ENCODE peak calls at places on chromosomes 16 and 17, in four cellular contexts. One of them, this sample, is unnamed. For H3K4me1, the result is how much of the 10 kb centered on the place peaks cover.

GRCh38 chr17:82317394-82318168 is at the start of gene CD7:
- DNase-seq in heart left ventricle: no peak
- DNase-seq in thoracic aorta: no peak
- DNase-seq in A549: no peak
- DNase-seq in this sample: peak

GRCh38 chr17:69105907-69106730 is 35.6 kb downstream of the ABCA6 start:
- DNase-seq in heart left ventricle: no peak
- DNase-seq in thoracic aorta: no peak
- DNase-seq in A549: no peak
- DNase-seq in this sample: no peak

GRCh38 chr17:74307984-74308773 is 17.8 kb upstream of the KIF19 start:
- DNase-seq in heart left ventricle: peak
- DNase-seq in thoracic aorta: no peak
- DNase-seq in A549: no peak
- DNase-seq in this sample: no peak

GRCh38 chr16:22397459-22397858 is 23.0 kb upstream of the CDR2 start:
- DNase-seq in heart left ventricle: no peak
- DNase-seq in thoracic aorta: no peak
- DNase-seq in A549: no peak
- DNase-seq in this sample: no peak

GRCh38 chr16:69405326-69405725 is 19.1 kb upstream of the CYB5B start:
- DNase-seq in heart left ventricle: no peak
- DNase-seq in thoracic aorta: no peak
- DNase-seq in A549: no peak
- DNase-seq in this sample: no peak

GRCh38 chr17:7825206-7825980 is 8.6 kb upstream of the KDM6B start:
- DNase-seq in heart left ventricle: no peak
- DNase-seq in thoracic aorta: no peak
- DNase-seq in A549: peak
- DNase-seq in this sample: no peak

GRCh38 chr16:85663891-85664321 is 24.8 kb downstream of the GINS2 start:
- DNase-seq in heart left ventricle: no peak
- DNase-seq in thoracic aorta: no peak
- DNase-seq in A549: no peak
- DNase-seq in this sample: peak

GRCh38 chr17:72812823-72813222 is 279.7 kb downstream of the SLC39A11 start:
- DNase-seq in heart left ventricle: no peak
- DNase-seq in thoracic aorta: no peak
- DNase-seq in A549: no peak
- DNase-seq in this sample: no peak

GRCh38 chr17:3828151-3828851 is 17.7 kb downstream of the NCBP3 start:
- DNase-seq in heart left ventricle: no peak
- DNase-seq in thoracic aorta: no peak
- DNase-seq in A549: no peak
- DNase-seq in this sample: peak

GRCh38 chr17:66533572-66533971 is 231.2 kb downstream of the PRKCA start:
- DNase-seq in heart left ventricle: no peak
- DNase-seq in thoracic aorta: no peak
- DNase-seq in A549: no peak
- DNase-seq in this sample: no peak

GRCh38 chr16:57533366-57533617 is 3.1 kb downstream of the CCDC102A start:
- DNase-seq in heart left ventricle: no peak
- DNase-seq in thoracic aorta: no peak
- DNase-seq in A549: no peak
- DNase-seq in this sample: no peak
- H3K4me1 ChIP-seq in heart left ventricle: half or more
- H3K4me1 ChIP-seq in thoracic aorta: under half
- H3K4me1 ChIP-seq in A549: half or more
- H3K4me1 ChIP-seq in this sample: under half

GRCh38 chr16:27232061-27232841 is 28.9 kb downstream of the KDM8 start:
- DNase-seq in heart left ventricle: no peak
- DNase-seq in thoracic aorta: no peak
- DNase-seq in A549: no peak
- DNase-seq in this sample: peak
- H3K4me1 ChIP-seq in heart left ventricle: under half
- H3K4me1 ChIP-seq in thoracic aorta: under half
- H3K4me1 ChIP-seq in A549: under half
- H3K4me1 ChIP-seq in this sample: under half

GRCh38 chr16:14072360-14072759 is 1.2 kb downstream of the MRTFB start:
- DNase-seq in heart left ventricle: no peak
- DNase-seq in thoracic aorta: no peak
- DNase-seq in A549: no peak
- DNase-seq in this sample: no peak
- H3K4me1 ChIP-seq in heart left ventricle: under half
- H3K4me1 ChIP-seq in thoracic aorta: under half
- H3K4me1 ChIP-seq in A549: under half
- H3K4me1 ChIP-seq in this sample: under half

DNA sequence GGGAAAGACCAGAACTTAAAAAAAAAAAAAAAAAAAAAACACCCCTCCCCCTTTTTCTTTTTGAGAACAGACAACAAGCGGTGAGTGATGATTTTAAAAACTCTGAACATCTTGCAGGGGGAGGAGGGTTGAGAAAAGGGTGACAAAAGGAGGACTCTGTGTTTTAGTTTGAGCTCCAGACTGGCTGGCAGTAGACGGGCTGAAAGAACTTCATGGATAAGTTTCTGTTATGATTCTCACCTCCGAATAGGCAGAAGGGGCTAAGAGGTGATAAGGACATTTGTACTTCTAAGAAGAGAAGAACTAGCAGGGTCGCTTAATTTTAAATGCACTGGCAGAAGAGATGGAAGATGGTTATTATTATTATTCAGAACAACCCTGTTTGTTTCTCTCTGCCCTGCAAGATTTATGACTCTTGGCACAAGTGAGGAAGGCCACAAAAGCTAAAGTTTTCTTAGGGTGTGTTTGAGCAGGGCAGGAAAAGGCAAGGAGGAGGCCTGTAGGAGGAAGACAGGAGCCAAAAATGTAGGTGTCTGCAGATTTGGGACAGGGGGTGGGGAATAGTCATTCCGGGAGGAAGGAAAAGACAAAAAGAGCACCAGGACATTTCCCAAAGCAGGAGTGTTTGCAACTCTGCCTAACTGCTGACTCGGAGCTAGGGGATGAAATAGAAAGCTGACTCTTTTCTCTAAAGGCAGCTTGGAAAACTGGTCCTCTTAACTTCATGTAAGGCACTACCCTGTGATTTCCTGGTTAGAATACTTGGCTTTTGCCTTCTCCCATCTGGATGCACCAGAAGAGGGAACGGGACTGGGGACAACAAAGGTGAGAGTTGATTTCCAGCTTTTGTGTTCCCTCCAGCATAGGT is 11.9 kb upstream of the HOXB2 start:
- DNase-seq in heart left ventricle: no peak
- DNase-seq in thoracic aorta: no peak
- DNase-seq in A549: no peak
- DNase-seq in this sample: no peak
- H3K4me1 ChIP-seq in heart left ventricle: under half
- H3K4me1 ChIP-seq in thoracic aorta: under half
- H3K4me1 ChIP-seq in A549: under half
- H3K4me1 ChIP-seq in this sample: under half

GRCh38 chr17:70119545-70119944 is 44.5 kb downstream of the KCNJ16 start:
- DNase-seq in heart left ventricle: no peak
- DNase-seq in thoracic aorta: no peak
- DNase-seq in A549: no peak
- DNase-seq in this sample: no peak
- H3K4me1 ChIP-seq in heart left ventricle: under half
- H3K4me1 ChIP-seq in thoracic aorta: under half
- H3K4me1 ChIP-seq in A549: under half
- H3K4me1 ChIP-seq in this sample: under half

GRCh38 chr17:77325826-77326581 is 185.2 kb downstream of the SEC14L1 start:
- DNase-seq in heart left ventricle: peak
- DNase-seq in thoracic aorta: no peak
- DNase-seq in A549: no peak
- DNase-seq in this sample: peak

GRCh38 chr17:77325537-77325825 is 184.7 kb downstream of the SEC14L1 start:
- DNase-seq in heart left ventricle: no peak
- DNase-seq in thoracic aorta: no peak
- DNase-seq in A549: no peak
- DNase-seq in this sample: no peak

GRCh38 chr17:77327566-77328463 is 187.0 kb downstream of the SEC14L1 start:
- DNase-seq in heart left ventricle: peak
- DNase-seq in thoracic aorta: no peak
- DNase-seq in A549: no peak
- DNase-seq in this sample: peak

GRCh38 chr17:77327181-77327565 is 186.4 kb downstream of the SEC14L1 start:
- DNase-seq in heart left ventricle: peak
- DNase-seq in thoracic aorta: no peak
- DNase-seq in A549: no peak
- DNase-seq in this sample: no peak

GRCh38 chr17:77326636-77327035 is 185.9 kb downstream of the SEC14L1 start:
- DNase-seq in heart left ventricle: peak
- DNase-seq in thoracic aorta: no peak
- DNase-seq in A549: no peak
- DNase-seq in this sample: no peak
- H3K4me1 ChIP-seq in heart left ventricle: half or more
- H3K4me1 ChIP-seq in thoracic aorta: under half
- H3K4me1 ChIP-seq in A549: half or more
- H3K4me1 ChIP-seq in this sample: under half

DNA sequence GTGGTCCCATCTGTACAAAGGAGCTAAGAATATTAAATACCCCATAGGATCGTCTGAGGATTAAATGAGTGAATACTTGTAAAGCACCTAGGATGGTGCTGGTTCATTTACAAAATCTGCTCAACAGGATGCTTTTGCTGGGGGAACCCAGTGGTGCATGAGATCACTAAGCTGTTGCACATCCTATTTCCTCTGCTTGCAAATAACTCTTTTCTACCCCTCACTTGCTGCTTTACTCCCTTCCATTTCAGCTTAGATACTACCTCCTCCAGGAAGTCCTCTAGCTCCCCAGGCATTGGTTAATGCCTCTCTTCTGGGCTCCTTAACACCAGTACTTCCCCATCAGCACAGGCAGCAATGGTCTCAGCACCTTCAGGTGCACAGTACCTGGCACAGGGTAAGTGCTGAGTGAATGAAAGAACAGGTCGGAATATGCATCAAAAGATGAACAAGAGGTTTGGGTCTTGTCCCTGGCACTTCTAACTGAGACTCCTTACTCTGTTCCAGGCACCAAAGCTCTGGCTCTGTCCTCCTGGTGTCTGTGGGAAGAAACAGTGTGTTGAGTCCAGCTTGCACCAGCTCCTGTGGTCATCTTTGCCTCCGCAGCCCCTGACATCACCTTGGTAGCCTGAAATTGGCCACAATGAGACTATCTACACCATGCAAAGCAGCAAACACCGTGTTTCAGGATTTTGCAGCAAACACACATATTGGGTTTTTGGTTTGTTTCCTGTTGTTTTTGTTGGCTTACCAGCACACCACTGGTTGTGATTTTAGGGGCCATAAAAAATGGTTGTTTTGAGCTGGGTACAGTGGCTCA is 24.1 kb upstream of the IL21R start:
- DNase-seq in heart left ventricle: peak
- DNase-seq in thoracic aorta: no peak
- DNase-seq in A549: no peak
- DNase-seq in this sample: no peak
- H3K4me1 ChIP-seq in heart left ventricle: under half
- H3K4me1 ChIP-seq in thoracic aorta: under half
- H3K4me1 ChIP-seq in A549: under half
- H3K4me1 ChIP-seq in this sample: under half

DNA sequence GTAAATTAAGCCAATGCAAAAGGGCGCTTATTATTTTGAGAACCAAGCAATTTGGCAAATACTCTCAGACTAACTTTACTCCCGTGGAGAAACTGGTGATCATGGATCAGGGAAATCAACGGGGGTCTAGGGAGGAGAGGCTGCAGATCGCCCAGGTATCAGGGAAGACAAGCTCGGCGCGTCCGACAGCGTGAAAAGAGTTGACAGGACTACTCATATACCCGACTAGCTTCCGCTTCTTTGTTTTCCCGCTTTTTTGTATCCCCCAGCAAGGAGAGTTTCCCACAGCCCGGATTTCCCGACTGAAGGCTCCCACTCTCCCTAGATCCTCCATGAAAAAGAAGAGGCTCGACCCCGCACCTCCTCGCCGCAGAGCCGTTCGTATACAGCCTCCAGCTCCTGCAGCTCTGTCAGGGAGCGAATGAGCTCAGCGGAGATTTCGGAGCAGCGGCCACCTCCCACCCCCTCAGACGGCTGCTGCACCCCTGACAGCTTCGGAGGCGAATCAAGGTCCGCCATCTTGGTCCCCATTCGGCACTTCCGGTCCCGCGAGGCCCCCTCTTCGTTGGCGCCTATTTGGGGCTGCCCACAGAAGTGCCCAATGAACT is at the start of gene COG4:
- DNase-seq in heart left ventricle: peak
- DNase-seq in thoracic aorta: peak
- DNase-seq in A549: peak
- DNase-seq in this sample: peak
- H3K4me1 ChIP-seq in heart left ventricle: half or more
- H3K4me1 ChIP-seq in thoracic aorta: under half
- H3K4me1 ChIP-seq in A549: under half
- H3K4me1 ChIP-seq in this sample: under half